ENCODE peak calls at places on chromosome 6, in eight cellular contexts. C is right lobe of liver, E is brain microvascular endothelial cell, S is left ventricle myocardium inferior, F is HepG2, R is upper lobe of right lung, H is GM12878, B is IMR-90. V is an unnamed sample.
A peak's percentile ranks its signal among the peaks of the same experiment; 100 is the strongest.

GRCh38 chr6:139407718-139408222 is 33.3 kb upstream of the CITED2 start:
- DNase-seq in C (no peak), E (peak; percentile 90), S (no peak), F (no peak), R (no peak), H (no peak), B (peak; percentile 98), V (no peak)

GRCh38 chr6:90186637-90187361 is 109.8 kb downstream of the BACH2 start:
- DNase-seq in C (no peak), E (no peak), S (no peak), F (no peak), R (no peak), H (no peak), B (no peak), V (no peak)

GRCh38 chr6:154605207-154605877 is 94.9 kb upstream of the CNKSR3 start:
- DNase-seq in C (no peak), E (no peak), S (no peak), F (no peak), R (no peak), H (peak; percentile 83), B (no peak), V (no peak)

GRCh38 chr6:12818324-12818723 is 101.8 kb downstream of the PHACTR1 start:
- DNase-seq in C (no peak), E (no peak), S (no peak), F (no peak), R (no peak), H (no peak), B (no peak), V (no peak)

GRCh38 chr6:151240036-151240685 is 394 bp downstream of the AKAP12 start:
- DNase-seq in C (peak; percentile 62), E (peak; percentile 90), S (peak; percentile 84), F (no peak), R (peak; percentile 72), H (no peak), B (peak; percentile 64), V (peak; percentile 59)

GRCh38 chr6:37480951-37481597 is 18.6 kb downstream of the CCDC167 start:
- DNase-seq in C (no peak), E (no peak), S (no peak), F (no peak), R (no peak), H (no peak), B (no peak), V (no peak)

GRCh38 chr6:70281923-70282902 is 20.7 kb downstream of the COL9A1 start:
- DNase-seq in C (no peak), E (no peak), S (peak; percentile 53), F (no peak), R (no peak), H (no peak), B (no peak), V (no peak)

GRCh38 chr6:62740596-62740995 is 454.6 kb upstream of the KHDRBS2 start:
- DNase-seq in C (no peak), E (no peak), S (no peak), F (no peak), R (no peak), H (no peak), B (no peak), V (peak; percentile 61)

GRCh38 chr6:165308926-165309731 is at the start of gene C6orf118:
- DNase-seq in C (peak; percentile 30), E (peak; percentile 85), S (peak; percentile 55), F (no peak), R (no peak), H (no peak), B (peak; percentile 59), V (peak; percentile 81)

GRCh38 chr6:107820571-107821261 is 3.4 kb downstream of the SCML4 start:
- DNase-seq in C (peak; percentile 40), E (no peak), S (no peak), F (no peak), R (no peak), H (no peak), B (no peak), V (no peak)

GRCh38 chr6:100267002-100267401 is 197.7 kb downstream of the SIM1 start:
- DNase-seq in C (no peak), E (no peak), S (no peak), F (no peak), R (no peak), H (no peak), B (no peak), V (no peak)

GRCh38 chr6:157392927-157393666 is 12.1 kb downstream of the ZDHHC14 start:
- DNase-seq in C (no peak), E (peak; percentile 20), S (no peak), F (no peak), R (no peak), H (no peak), B (no peak), V (no peak)

GRCh38 chr6:54525731-54526130 is 217.5 kb downstream of the TINAG start:
- DNase-seq in C (no peak), E (peak; percentile 4), S (no peak), F (no peak), R (no peak), H (no peak), B (peak; percentile 26), V (no peak)

GRCh38 chr6:145891126-145891525 is 73.0 kb downstream of the SHPRH start:
- DNase-seq in C (no peak), E (peak; percentile 82), S (no peak), F (peak; percentile 56), R (no peak), H (no peak), B (peak; percentile 96), V (no peak)

GRCh38 chr6:84976516-84977420 is 212.4 kb upstream of the TBX18 start:
- DNase-seq in C (no peak), E (peak; percentile 47), S (no peak), F (no peak), R (no peak), H (no peak), B (no peak), V (no peak)

GRCh38 chr6:48280035-48280434 is 169.0 kb upstream of the PTCHD4 start:
- DNase-seq in C (no peak), E (no peak), S (no peak), F (no peak), R (no peak), H (no peak), B (no peak), V (no peak)

GRCh38 chr6:63598001-63598250 is 25.6 kb downstream of the LOC128125822 start:
- DNase-seq in C (no peak), E (no peak), S (no peak), F (no peak), R (no peak), H (no peak), B (no peak), V (no peak)

GRCh38 chr6:16042751-16043150 is 86.1 kb upstream of the MYLIP start:
- DNase-seq in C (no peak), E (no peak), S (no peak), F (no peak), R (no peak), H (no peak), B (no peak), V (no peak)

GRCh38 chr6:151269318-151269995 is 29.7 kb downstream of the AKAP12 start:
- DNase-seq in C (no peak), E (no peak), S (no peak), F (no peak), R (no peak), H (no peak), B (peak; percentile 50), V (no peak)

GRCh38 chr6:141105481-141105880 is 1027.2 kb upstream of the GJE1 start:
- DNase-seq in C (no peak), E (peak; percentile 70), S (no peak), F (no peak), R (no peak), H (no peak), B (peak; percentile 50), V (no peak)

GRCh38 chr6:34339971-34340370 is 52.5 kb downstream of the NUDT3 start:
- DNase-seq in C (no peak), E (no peak), S (no peak), F (no peak), R (no peak), H (no peak), B (no peak), V (no peak)
- H3K27ac ChIP-seq in C (no peak overlapping the region), E (no peak overlapping the region), S (peak overlapping the region; percentile 63), F (no peak overlapping the region), R (no peak overlapping the region), H (no peak overlapping the region), B (no peak overlapping the region), V (no peak overlapping the region)

GRCh38 chr6:10555625-10556309 is 34.6 kb downstream of the GCNT2 start:
- DNase-seq in C (peak; percentile 75), E (peak; percentile 23), S (peak; percentile 65), F (no peak), R (no peak), H (no peak), B (peak; percentile 8), V (no peak)
- H3K4me3 ChIP-seq in C (no peak overlapping the region), E (peak overlapping the region; percentile 51), S (peak overlapping the region; percentile 55), F (no peak overlapping the region), R (peak overlapping the region; percentile 35), H (no peak overlapping the region), B (peak overlapping the region; percentile 37), V (no peak overlapping the region)

DNA sequence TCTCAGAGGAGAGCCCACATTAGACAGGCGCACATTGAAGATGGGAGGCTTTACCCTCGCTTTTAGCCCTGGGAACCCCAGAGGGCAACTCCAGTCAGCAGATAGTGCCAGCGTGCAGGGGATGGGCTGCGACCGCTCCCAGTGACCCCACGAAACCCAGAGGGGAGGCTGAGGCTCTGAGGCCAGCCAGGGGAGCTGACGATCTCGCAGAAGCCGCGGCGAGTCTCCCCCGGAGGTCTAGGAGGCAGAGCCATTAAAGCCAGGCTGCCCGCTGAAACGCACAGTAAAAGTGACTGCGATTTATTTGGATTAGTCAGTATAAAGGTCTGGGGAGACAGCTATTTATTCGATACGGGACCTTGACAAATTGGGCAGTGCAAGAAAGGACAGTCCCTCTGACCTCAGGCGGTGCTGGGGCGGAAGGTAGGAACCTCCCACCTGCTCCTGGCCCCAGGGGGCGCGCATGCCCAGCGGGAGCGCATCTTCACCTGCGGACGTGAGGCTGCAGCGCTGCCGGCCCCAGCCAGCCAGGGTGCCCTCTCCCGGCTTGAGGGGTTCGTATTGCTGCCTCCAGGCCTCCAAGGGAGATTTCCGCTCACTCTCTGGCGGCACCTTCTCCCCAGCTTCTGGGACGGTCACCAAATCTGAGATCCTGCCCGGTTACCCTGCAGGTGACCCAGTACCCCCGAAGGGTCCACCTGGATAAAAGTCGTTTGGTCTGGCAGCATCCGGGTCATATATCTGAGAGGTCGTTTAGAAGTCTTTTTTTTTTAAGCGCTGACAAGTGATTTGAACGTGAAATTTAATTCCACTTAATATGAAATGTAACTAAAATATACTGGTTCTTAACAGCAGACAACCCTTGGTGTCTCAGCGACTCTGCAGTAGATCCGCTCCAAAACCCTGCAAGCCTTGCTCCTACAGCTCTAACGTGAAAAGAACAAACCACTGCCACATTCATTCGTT is 34.0 kb upstream of the TCF21 start:
- DNase-seq in C (peak; percentile 24), E (no peak), S (no peak), F (peak; percentile 20), R (no peak), H (no peak), B (no peak), V (peak; percentile 72)
- TF ChIP-seq CTCF in C (no peak), E (peak; percentile 41), S (no peak), F (peak; percentile 67), R (no peak), H (no peak), B (peak; percentile 3), V (no peak)

GRCh38 chr6:22129751-22130150 is 167.1 kb downstream of the PRL start:
- DNase-seq in C (no peak), E (no peak), S (no peak), F (no peak), R (no peak), H (no peak), B (no peak), V (no peak)
- H3K27ac ChIP-seq in C (no peak overlapping the region), E (no peak overlapping the region), S (no peak overlapping the region), F (no peak overlapping the region), R (no peak overlapping the region), H (no peak overlapping the region), B (no peak overlapping the region), V (no peak overlapping the region)